ENCODE peak calls at places on chromosomes 7 and 10, in eight cellular contexts. One of them, this sample, is unnamed.

GRCh38 chr10:12348341-12348869 is 942 bp upstream of the CAMK1D start:
- DNase-seq in H54: no peak
- DNase-seq in HCT116: no peak
- DNase-seq in breast epithelium: no peak
- DNase-seq in NB4: no peak
- DNase-seq in A549: no peak
- DNase-seq in tibial nerve: no peak
- DNase-seq in sigmoid colon: peak; percentile 65
- DNase-seq in this sample: no peak

GRCh38 chr7:84529480-84530205 is 335.1 kb upstream of the SEMA3A start:
- DNase-seq in HCT116: peak; percentile 47
- DNase-seq in tibial nerve: no peak
- DNase-seq in NB4: no peak
- DNase-seq in H54: no peak
- DNase-seq in breast epithelium: no peak
- DNase-seq in A549: peak; percentile 27
- DNase-seq in sigmoid colon: no peak
- DNase-seq in this sample: no peak

GRCh38 chr10:42149027-42149700 is 489.2 kb downstream of the ZNF33B start:
- DNase-seq in sigmoid colon: no peak
- DNase-seq in tibial nerve: no peak
- DNase-seq in A549: no peak
- DNase-seq in HCT116: no peak
- DNase-seq in breast epithelium: no peak
- DNase-seq in NB4: no peak
- DNase-seq in H54: no peak
- DNase-seq in this sample: no peak

GRCh38 chr7:123747620-123748141 is 1.1 kb downstream of the WASL start:
- DNase-seq in breast epithelium: peak; percentile 49
- DNase-seq in HCT116: peak; percentile 39
- DNase-seq in tibial nerve: peak; percentile 34
- DNase-seq in sigmoid colon: peak; percentile 71
- DNase-seq in NB4: peak; percentile 89
- DNase-seq in A549: peak; percentile 58
- DNase-seq in H54: peak; percentile 45
- DNase-seq in this sample: peak; percentile 48

GRCh38 chr7:116258734-116259133 is 48.4 kb downstream of the TES start:
- DNase-seq in HCT116: peak; percentile 48
- DNase-seq in tibial nerve: no peak
- DNase-seq in A549: peak; percentile 36
- DNase-seq in breast epithelium: no peak
- DNase-seq in NB4: peak; percentile 59
- DNase-seq in H54: no peak
- DNase-seq in sigmoid colon: no peak
- DNase-seq in this sample: peak; percentile 73

GRCh38 chr10:55509168-55509567 is 708.1 kb upstream of the PCDH15 start:
- DNase-seq in NB4: no peak
- DNase-seq in tibial nerve: no peak
- DNase-seq in H54: no peak
- DNase-seq in breast epithelium: no peak
- DNase-seq in A549: no peak
- DNase-seq in sigmoid colon: no peak
- DNase-seq in HCT116: no peak
- DNase-seq in this sample: no peak

GRCh38 chr10:86224354-86225097 is 142.1 kb downstream of the GRID1 start:
- DNase-seq in NB4: peak; percentile 26
- DNase-seq in breast epithelium: no peak
- DNase-seq in sigmoid colon: no peak
- DNase-seq in A549: no peak
- DNase-seq in HCT116: no peak
- DNase-seq in tibial nerve: no peak
- DNase-seq in H54: no peak
- DNase-seq in this sample: no peak

GRCh38 chr7:105399043-105399725 is 10.5 kb upstream of the SRPK2 start:
- DNase-seq in A549: no peak
- DNase-seq in sigmoid colon: no peak
- DNase-seq in tibial nerve: no peak
- DNase-seq in NB4: peak; percentile 33
- DNase-seq in H54: no peak
- DNase-seq in HCT116: no peak
- DNase-seq in breast epithelium: no peak
- DNase-seq in this sample: no peak

DNA sequence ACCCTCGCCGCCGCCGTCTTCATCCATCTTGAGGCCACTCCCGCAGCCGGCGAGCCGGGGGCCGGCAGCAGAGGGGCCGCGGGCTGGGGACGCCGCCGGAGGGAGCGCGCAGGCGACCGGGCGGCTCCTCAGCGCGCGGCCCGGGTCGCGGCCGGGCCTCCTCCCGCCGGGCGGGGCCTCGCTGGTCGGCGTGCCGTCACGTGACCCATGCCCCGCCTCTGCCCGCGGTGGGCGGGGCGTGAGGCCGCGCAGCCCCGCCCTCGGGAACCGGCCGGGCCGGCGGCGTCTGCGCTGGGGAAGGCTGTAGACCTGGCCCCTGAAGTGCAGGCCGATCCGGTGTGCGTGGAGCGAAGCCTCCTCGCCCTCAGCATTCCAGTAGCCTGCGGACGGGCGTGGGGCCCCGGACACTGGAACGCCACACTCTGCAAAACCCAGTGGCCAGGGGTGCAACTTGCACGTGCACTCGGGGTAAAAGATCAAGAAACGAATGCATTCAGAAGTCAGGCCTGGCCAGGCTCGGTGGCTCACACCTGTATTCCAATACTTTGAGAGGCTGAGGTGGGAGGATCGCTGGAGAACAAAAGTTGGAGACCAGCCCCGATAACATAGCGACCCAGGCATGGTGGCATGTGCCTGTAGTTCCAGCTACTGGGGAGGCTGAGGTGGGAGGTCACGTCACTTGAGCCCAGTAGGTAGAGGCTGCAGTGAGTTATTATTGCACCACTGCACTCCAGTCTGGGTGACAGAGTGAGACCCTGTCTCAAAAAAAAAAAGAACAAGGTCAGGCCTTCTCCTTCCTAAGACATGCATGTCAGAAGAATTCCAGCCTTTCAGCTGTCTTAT is at the start of gene CYTH3:
- DNase-seq in tibial nerve: peak; percentile 61
- DNase-seq in NB4: peak; percentile 89
- DNase-seq in sigmoid colon: peak; percentile 88
- DNase-seq in H54: peak; percentile 98
- DNase-seq in A549: peak; percentile 86
- DNase-seq in breast epithelium: peak; percentile 56
- DNase-seq in HCT116: no peak
- DNase-seq in this sample: peak; percentile 94
- TF ChIP-seq POLR2A in tibial nerve: peak; percentile 88
- TF ChIP-seq POLR2A in NB4: peak; percentile 90
- TF ChIP-seq POLR2A in sigmoid colon: no peak
- TF ChIP-seq POLR2A in H54: peak; percentile 92
- TF ChIP-seq POLR2A in A549: peak; percentile 89
- TF ChIP-seq POLR2A in breast epithelium: no peak
- TF ChIP-seq POLR2A in HCT116: peak; percentile 74
- TF ChIP-seq POLR2A in this sample: peak; percentile 60

GRCh38 chr7:47501406-47501805 is 80.5 kb downstream of the TNS3 start:
- DNase-seq in H54: peak; percentile 73
- DNase-seq in HCT116: no peak
- DNase-seq in NB4: no peak
- DNase-seq in sigmoid colon: no peak
- DNase-seq in A549: no peak
- DNase-seq in breast epithelium: no peak
- DNase-seq in tibial nerve: no peak
- DNase-seq in this sample: no peak
- TF ChIP-seq POLR2A in H54: no peak
- TF ChIP-seq POLR2A in HCT116: no peak
- TF ChIP-seq POLR2A in NB4: no peak
- TF ChIP-seq POLR2A in sigmoid colon: no peak
- TF ChIP-seq POLR2A in A549: no peak
- TF ChIP-seq POLR2A in breast epithelium: no peak
- TF ChIP-seq POLR2A in tibial nerve: no peak
- TF ChIP-seq POLR2A in this sample: no peak

GRCh38 chr7:129948877-129949291 is 3.9 kb downstream of the UBE2H start:
- DNase-seq in H54: peak; percentile 78
- DNase-seq in tibial nerve: peak; percentile 87
- DNase-seq in HCT116: peak; percentile 86
- DNase-seq in sigmoid colon: peak; percentile 95
- DNase-seq in A549: peak; percentile 92
- DNase-seq in NB4: peak; percentile 28
- DNase-seq in breast epithelium: peak; percentile 91
- DNase-seq in this sample: peak; percentile 86
- TF ChIP-seq POLR2A in H54: no peak
- TF ChIP-seq POLR2A in tibial nerve: no peak
- TF ChIP-seq POLR2A in HCT116: no peak
- TF ChIP-seq POLR2A in sigmoid colon: no peak
- TF ChIP-seq POLR2A in A549: no peak
- TF ChIP-seq POLR2A in NB4: no peak
- TF ChIP-seq POLR2A in breast epithelium: no peak
- TF ChIP-seq POLR2A in this sample: no peak

GRCh38 chr10:7945469-7946187 is 108.9 kb upstream of the GATA3 start:
- DNase-seq in NB4: no peak
- DNase-seq in sigmoid colon: no peak
- DNase-seq in breast epithelium: no peak
- DNase-seq in tibial nerve: no peak
- DNase-seq in H54: peak; percentile 10
- DNase-seq in A549: no peak
- DNase-seq in HCT116: no peak
- DNase-seq in this sample: peak; percentile 26
- TF ChIP-seq POLR2A in NB4: no peak
- TF ChIP-seq POLR2A in sigmoid colon: no peak
- TF ChIP-seq POLR2A in breast epithelium: no peak
- TF ChIP-seq POLR2A in tibial nerve: no peak
- TF ChIP-seq POLR2A in H54: no peak
- TF ChIP-seq POLR2A in A549: no peak
- TF ChIP-seq POLR2A in HCT116: no peak
- TF ChIP-seq POLR2A in this sample: no peak

DNA sequence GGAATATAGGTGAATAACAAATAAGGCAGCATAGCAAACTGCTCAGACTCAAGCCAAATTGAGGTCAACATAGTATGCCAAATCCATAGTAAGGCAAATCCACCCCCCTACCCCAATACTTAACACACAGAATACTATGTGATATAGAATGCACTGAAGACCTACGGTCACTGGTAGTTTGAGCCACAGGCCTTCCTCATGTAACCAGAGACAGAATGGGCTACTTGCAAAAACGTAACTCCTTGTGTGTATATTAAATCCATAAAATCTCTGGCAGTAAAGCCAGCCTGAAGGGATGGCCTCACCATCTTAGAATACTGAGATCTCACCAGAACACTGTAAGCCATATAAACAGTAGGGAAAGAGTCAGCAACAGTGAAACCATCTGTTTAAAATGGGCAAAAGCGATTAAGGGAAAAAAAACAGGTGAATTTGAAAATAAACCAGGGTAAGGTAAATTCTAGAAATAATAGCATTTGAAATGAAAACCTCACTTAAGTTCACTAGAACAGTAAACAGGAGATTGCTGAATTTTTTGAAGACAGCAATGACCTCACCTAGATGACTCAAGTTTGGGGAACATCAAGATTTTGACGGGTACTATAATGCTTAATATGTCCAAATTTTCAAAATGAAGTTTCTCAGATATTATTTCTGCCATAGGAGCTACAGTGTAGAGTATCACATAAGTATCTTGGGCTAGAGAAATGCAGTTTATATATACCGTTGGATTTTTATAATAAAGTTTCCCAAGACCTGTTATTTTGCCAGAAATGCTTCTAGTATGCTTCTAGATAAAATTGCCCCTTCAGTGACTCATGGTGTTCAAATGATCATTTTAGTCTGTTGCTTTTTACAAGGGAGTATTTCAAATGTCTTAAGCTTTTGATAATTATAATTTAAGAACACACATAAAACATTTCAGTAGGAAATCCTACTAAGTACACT is 13.9 kb downstream of the HNRNPA2B1 start:
- DNase-seq in tibial nerve: no peak
- DNase-seq in sigmoid colon: no peak
- DNase-seq in H54: no peak
- DNase-seq in HCT116: no peak
- DNase-seq in breast epithelium: no peak
- DNase-seq in NB4: no peak
- DNase-seq in A549: no peak
- DNase-seq in this sample: no peak
- TF ChIP-seq POLR2A in tibial nerve: no peak
- TF ChIP-seq POLR2A in sigmoid colon: no peak
- TF ChIP-seq POLR2A in H54: no peak
- TF ChIP-seq POLR2A in HCT116: no peak
- TF ChIP-seq POLR2A in breast epithelium: no peak
- TF ChIP-seq POLR2A in NB4: peak; percentile 16
- TF ChIP-seq POLR2A in A549: no peak
- TF ChIP-seq POLR2A in this sample: peak; percentile 11

DNA sequence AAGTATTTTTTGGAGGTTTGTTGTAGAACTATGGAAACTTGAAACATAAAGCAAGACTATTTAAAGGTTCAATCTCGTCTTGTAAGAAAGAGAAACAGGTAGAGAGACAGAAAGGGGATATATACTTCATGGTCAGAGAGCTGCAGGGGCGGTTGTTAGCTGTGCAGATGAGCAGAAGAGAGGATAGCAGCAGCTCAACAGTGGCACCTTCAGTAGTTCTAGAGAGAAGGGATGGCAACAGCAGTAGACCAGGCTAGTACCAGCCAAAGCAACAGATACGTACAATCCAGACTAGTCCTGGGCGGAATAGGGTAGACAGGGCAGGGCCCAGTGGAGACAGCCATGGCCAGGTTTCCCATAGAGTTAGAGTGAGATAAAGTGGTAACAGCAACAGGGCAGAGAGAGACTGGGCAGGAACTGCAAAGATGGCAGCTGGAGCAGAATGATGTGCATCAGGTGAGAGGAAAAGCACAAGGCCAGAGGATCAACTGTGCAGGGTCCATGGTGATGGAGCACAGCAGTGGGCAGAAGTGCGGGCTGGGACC is 145.2 kb downstream of the FRMD4A start:
- DNase-seq in tibial nerve: no peak
- DNase-seq in breast epithelium: no peak
- DNase-seq in sigmoid colon: no peak
- DNase-seq in HCT116: peak; percentile 40
- DNase-seq in NB4: peak; percentile 77
- DNase-seq in H54: peak; percentile 70
- DNase-seq in A549: no peak
- DNase-seq in this sample: peak; percentile 76
- TF ChIP-seq POLR2A in tibial nerve: no peak
- TF ChIP-seq POLR2A in breast epithelium: no peak
- TF ChIP-seq POLR2A in sigmoid colon: no peak
- TF ChIP-seq POLR2A in HCT116: peak; percentile 62
- TF ChIP-seq POLR2A in NB4: peak; percentile 60
- TF ChIP-seq POLR2A in H54: peak; percentile 100
- TF ChIP-seq POLR2A in A549: peak; percentile 15
- TF ChIP-seq POLR2A in this sample: peak; percentile 48

GRCh38 chr7:114468844-114469243 is 54.2 kb downstream of the FOXP2 start:
- DNase-seq in tibial nerve: no peak
- DNase-seq in H54: no peak
- DNase-seq in HCT116: no peak
- DNase-seq in sigmoid colon: no peak
- DNase-seq in breast epithelium: no peak
- DNase-seq in A549: no peak
- DNase-seq in NB4: no peak
- DNase-seq in this sample: no peak
- TF ChIP-seq POLR2A in tibial nerve: no peak
- TF ChIP-seq POLR2A in H54: no peak
- TF ChIP-seq POLR2A in HCT116: no peak
- TF ChIP-seq POLR2A in sigmoid colon: no peak
- TF ChIP-seq POLR2A in breast epithelium: no peak
- TF ChIP-seq POLR2A in A549: no peak
- TF ChIP-seq POLR2A in NB4: no peak
- TF ChIP-seq POLR2A in this sample: no peak

GRCh38 chr10:47424231-47424630 is 40.1 kb upstream of the ZNF488 start:
- DNase-seq in NB4: no peak
- DNase-seq in A549: no peak
- DNase-seq in H54: no peak
- DNase-seq in HCT116: no peak
- DNase-seq in sigmoid colon: no peak
- DNase-seq in tibial nerve: no peak
- DNase-seq in breast epithelium: no peak
- DNase-seq in this sample: no peak
- TF ChIP-seq POLR2A in NB4: no peak
- TF ChIP-seq POLR2A in A549: no peak
- TF ChIP-seq POLR2A in H54: no peak
- TF ChIP-seq POLR2A in HCT116: no peak
- TF ChIP-seq POLR2A in sigmoid colon: no peak
- TF ChIP-seq POLR2A in tibial nerve: no peak
- TF ChIP-seq POLR2A in breast epithelium: no peak
- TF ChIP-seq POLR2A in this sample: no peak

This sample was measured in erythroblast.